ENCODE peak calls at places on chromosomes 1 and 21, in seven cellular contexts. D, V, A, G, I, E and U are unnamed samples.

GRCh38 chr21:45405819-45406762 is 1.1 kb downstream of the COL18A1 start:
- DNase-seq in V (peak), A (no peak), G (no peak), D (no peak), I (no peak), E (peak), U (no peak)

GRCh38 chr1:44924835-44925464 is 61.4 kb downstream of the EIF2B3 start:
- DNase-seq in A (peak), V (peak), G (peak), I (no peak), D (no peak), E (no peak), U (no peak)

GRCh38 chr1:107941123-107941522 is 23.9 kb downstream of the VAV3 start:
- DNase-seq in I (no peak), E (no peak), V (no peak), A (peak), D (no peak), G (no peak), U (no peak)

GRCh38 chr1:160985723-160986122 is 31.1 kb upstream of the ITLN2 start:
- DNase-seq in E (no peak), A (no peak), V (no peak), I (no peak), D (no peak), G (no peak), U (no peak)

GRCh38 chr1:151710187-151710586 is 6.4 kb downstream of the CELF3 start:
- DNase-seq in G (peak), I (no peak), E (peak), D (peak), V (no peak), A (no peak), U (peak)

GRCh38 chr1:5856246-5856815 is 135.9 kb downstream of the NPHP4 start:
- DNase-seq in A (no peak), I (no peak), G (no peak), E (no peak), D (no peak), V (no peak), U (no peak)

GRCh38 chr1:169325117-169325516 is 42.5 kb downstream of the NME7 start:
- DNase-seq in I (no peak), A (no peak), G (no peak), D (no peak), E (no peak), V (no peak), U (no peak)

GRCh38 chr1:16139473-16139962 is 16.4 kb downstream of the EPHA2 start:
- DNase-seq in D (no peak), E (no peak), V (peak), A (peak), I (no peak), G (no peak), U (no peak)

GRCh38 chr1:173062156-173062938 is 11.6 kb upstream of the TNFSF18 start:
- DNase-seq in I (no peak), E (no peak), A (peak), V (peak), D (no peak), G (peak), U (no peak)

GRCh38 chr1:20322825-20323612 is 32.3 kb downstream of the VWA5B1 start:
- DNase-seq in G (no peak), A (peak), E (no peak), V (no peak), D (no peak), I (no peak), U (no peak)

GRCh38 chr1:243746736-243747135 is 103.3 kb downstream of the AKT3 start:
- DNase-seq in V (no peak), I (no peak), A (no peak), E (no peak), G (no peak), D (no peak), U (no peak)

GRCh38 chr1:170732262-170732595 is 68.3 kb downstream of the PRRX1 start:
- DNase-seq in G (no peak), I (no peak), V (no peak), A (no peak), E (no peak), D (no peak), U (no peak)

GRCh38 chr1:29249170-29249691 is 12.9 kb downstream of the PTPRU start:
- DNase-seq in D (no peak), I (no peak), G (no peak), E (peak), V (peak), A (no peak), U (no peak)

GRCh38 chr1:53107570-53108322 is 34.7 kb downstream of the SLC1A7 start:
- DNase-seq in A (no peak), E (no peak), I (no peak), V (no peak), D (no peak), G (no peak), U (no peak)

GRCh38 chr1:175976865-175977642 is 230.0 kb downstream of the COP1 start:
- DNase-seq in E (no peak), G (no peak), A (peak), V (no peak), D (no peak), I (no peak), U (no peak)

GRCh38 chr1:12454406-12455391 is 163.3 kb downstream of the DHRS3 start:
- DNase-seq in G (no peak), D (peak), V (no peak), E (no peak), A (no peak), I (no peak), U (no peak)

GRCh38 chr1:207691814-207692213 is 46.9 kb downstream of the CR1L start:
- DNase-seq in E (no peak), V (no peak), G (peak), I (no peak), D (no peak), A (no peak), U (no peak)

GRCh38 chr1:154338875-154339274 is 13.6 kb downstream of the ATP8B2 start:
- DNase-seq in V (no peak), D (no peak), G (no peak), E (no peak), A (no peak), I (no peak), U (no peak)

GRCh38 chr1:43352351-43352705 is 6.5 kb upstream of the CDC20 start:
- DNase-seq in V (no peak), E (no peak), G (no peak), A (no peak), D (no peak), I (no peak), U (no peak)

GRCh38 chr1:53687426-53687825 is 51.5 kb downstream of the GLIS1 start:
- DNase-seq in V (no peak), I (no peak), E (no peak), A (no peak), G (no peak), D (no peak), U (no peak)

GRCh38 chr1:21816602-21817302 is 4.7 kb downstream of the LDLRAD2 start:
- DNase-seq in I (no peak), E (no peak), D (no peak), A (peak), G (no peak), V (peak), U (no peak)

GRCh38 chr1:187018291-187018690 is 189.5 kb downstream of the PLA2G4A start:
- DNase-seq in D (no peak), E (no peak), A (no peak), V (no peak), G (no peak), I (no peak), U (no peak)

GRCh38 chr1:155254714-155255242 is 505 bp downstream of the ENTREP3 start:
- DNase-seq in G (no peak), D (no peak), I (no peak), E (peak), A (no peak), V (no peak), U (no peak)

GRCh38 chr1:1250828-1251284 is 4.3 kb upstream of the C1QTNF12 start:
- DNase-seq in V (peak), I (no peak), D (peak), A (no peak), G (no peak), E (no peak), U (no peak)

GRCh38 chr1:118773656-118774055 is 214.5 kb downstream of the TBX15 start:
- DNase-seq in D (no peak), A (peak), I (no peak), V (peak), G (no peak), E (no peak), U (no peak)

GRCh38 chr1:71046891-71047634 is 553 bp downstream of the PTGER3 start:
- DNase-seq in I (peak), A (no peak), D (no peak), V (peak), G (no peak), E (peak), U (no peak)

GRCh38 chr21:37098756-37099155 is 25.7 kb downstream of the TTC3 start:
- DNase-seq in E (no peak), A (no peak), V (no peak), I (no peak), G (no peak), D (no peak), U (no peak)

GRCh38 chr1:2376931-2377672 is 14.3 kb downstream of the MORN1 start:
- DNase-seq in V (no peak), D (peak), E (no peak), G (no peak), I (no peak), A (no peak), U (no peak)

GRCh38 chr1:162062542-162063015 is 6.9 kb upstream of the NOS1AP start:
- DNase-seq in V (no peak), I (no peak), E (no peak), A (no peak), G (no peak), D (peak), U (peak)

GRCh38 chr1:19342894-19343616 is 30.9 kb downstream of the SLC66A1 start:
- DNase-seq in D (no peak), I (no peak), A (no peak), V (no peak), G (no peak), E (no peak), U (no peak)

GRCh38 chr1:224851210-224851849 is 78.1 kb upstream of the DNAH14 start:
- DNase-seq in A (peak), G (peak), V (peak), D (no peak), I (peak), E (peak), U (peak)

GRCh38 chr1:211490821-211491415 is 1.0 kb downstream of the RD3 start:
- DNase-seq in V (no peak), E (no peak), I (no peak), A (no peak), D (no peak), G (no peak), U (no peak)

GRCh38 chr21:27677547-27677946 is 710.7 kb upstream of the ADAMTS5 start:
- DNase-seq in E (no peak), I (no peak), G (no peak), V (no peak), D (no peak), A (no peak), U (no peak)

GRCh38 chr1:96362623-96363022 is 359.0 kb upstream of the PTBP2 start:
- DNase-seq in D (no peak), I (no peak), A (peak), V (peak), G (peak), E (no peak), U (no peak)

GRCh38 chr1:8642114-8642513 is 175.3 kb downstream of the RERE start:
- DNase-seq in A (no peak), G (no peak), D (no peak), I (no peak), E (no peak), V (no peak), U (no peak)

GRCh38 chr1:220918285-220918951 is 39.2 kb downstream of the HLX start:
- DNase-seq in V (no peak), A (no peak), G (no peak), E (no peak), D (no peak), I (no peak), U (no peak)

GRCh38 chr1:153277852-153278251 is 18.4 kb downstream of the LORICRIN start:
- DNase-seq in E (peak), G (peak), A (no peak), D (no peak), V (peak), I (no peak), U (no peak)

GRCh38 chr1:110084226-110085078 is 14.0 kb upstream of the ALX3 start:
- DNase-seq in I (no peak), G (no peak), D (no peak), A (no peak), E (no peak), V (no peak), U (no peak)

GRCh38 chr1:39845569-39846566 is 37.4 kb downstream of the TRIT1 start:
- DNase-seq in E (peak), G (peak), D (peak), I (peak), V (peak), A (peak), U (peak)